ENCODE peak calls at places on chromosome 7, in five cellular contexts. P is endodermal cell; C is heart left ventricle; R is CD8-positive, alpha-beta T cell; F is transverse colon. T is an unnamed sample.

GRCh38 chr7:101620991-101621390 is 8.1 kb downstream of the MYL10 start:
- DNase-seq in P (no peak), C (no peak), R (no peak), F (no peak), T (no peak)

GRCh38 chr7:32518534-32519140 is 23.3 kb downstream of the AVL9 start:
- DNase-seq in P (no peak), C (no peak), R (no peak), F (no peak), T (no peak)

GRCh38 chr7:20778063-20778721 is 8.5 kb downstream of the SP8 start:
- DNase-seq in P (peak), C (no peak), R (no peak), F (peak), T (no peak)

GRCh38 chr7:70053421-70053820 is 455.1 kb downstream of the AUTS2 start:
- DNase-seq in P (no peak), C (no peak), R (no peak), F (no peak), T (no peak)

GRCh38 chr7:98137826-98138151 is 31.1 kb downstream of the LMTK2 start:
- DNase-seq in P (no peak), C (no peak), R (no peak), F (no peak), T (no peak)

GRCh38 chr7:39153647-39154046 is 175.9 kb downstream of the POU6F2 start:
- DNase-seq in P (peak), C (no peak), R (no peak), F (no peak), T (no peak)

GRCh38 chr7:75915416-75916156 is 631 bp downstream of the POR start:
- DNase-seq in P (peak), C (peak), R (peak), F (peak), T (peak)

GRCh38 chr7:99390941-99391602 is 16.5 kb downstream of the ARPC1B start:
- DNase-seq in P (no peak), C (no peak), R (no peak), F (no peak), T (peak)

GRCh38 chr7:106182904-106183303 is 70.8 kb upstream of the SYPL1 start:
- DNase-seq in P (no peak), C (no peak), R (no peak), F (no peak), T (no peak)

GRCh38 chr7:157268540-157268939 is 68.3 kb upstream of the DNAJB6 start:
- DNase-seq in P (no peak), C (no peak), R (no peak), F (no peak), T (no peak)

GRCh38 chr7:157267956-157268355 is 68.8 kb upstream of the DNAJB6 start:
- DNase-seq in P (no peak), C (no peak), R (no peak), F (no peak), T (no peak)

GRCh38 chr7:157271315-157271990 is 65.4 kb upstream of the DNAJB6 start:
- DNase-seq in P (no peak), C (no peak), R (no peak), F (no peak), T (peak)

GRCh38 chr7:157270060-157270444 is 66.8 kb upstream of the DNAJB6 start:
- DNase-seq in P (no peak), C (no peak), R (no peak), F (no peak), T (no peak)

GRCh38 chr7:157269341-157270059 is 67.3 kb upstream of the DNAJB6 start:
- DNase-seq in P (no peak), C (no peak), R (no peak), F (no peak), T (no peak)
- H3K27ac ChIP-seq in P (no peak), C (no peak), R (no peak), F (no peak), T (no peak)

DNA sequence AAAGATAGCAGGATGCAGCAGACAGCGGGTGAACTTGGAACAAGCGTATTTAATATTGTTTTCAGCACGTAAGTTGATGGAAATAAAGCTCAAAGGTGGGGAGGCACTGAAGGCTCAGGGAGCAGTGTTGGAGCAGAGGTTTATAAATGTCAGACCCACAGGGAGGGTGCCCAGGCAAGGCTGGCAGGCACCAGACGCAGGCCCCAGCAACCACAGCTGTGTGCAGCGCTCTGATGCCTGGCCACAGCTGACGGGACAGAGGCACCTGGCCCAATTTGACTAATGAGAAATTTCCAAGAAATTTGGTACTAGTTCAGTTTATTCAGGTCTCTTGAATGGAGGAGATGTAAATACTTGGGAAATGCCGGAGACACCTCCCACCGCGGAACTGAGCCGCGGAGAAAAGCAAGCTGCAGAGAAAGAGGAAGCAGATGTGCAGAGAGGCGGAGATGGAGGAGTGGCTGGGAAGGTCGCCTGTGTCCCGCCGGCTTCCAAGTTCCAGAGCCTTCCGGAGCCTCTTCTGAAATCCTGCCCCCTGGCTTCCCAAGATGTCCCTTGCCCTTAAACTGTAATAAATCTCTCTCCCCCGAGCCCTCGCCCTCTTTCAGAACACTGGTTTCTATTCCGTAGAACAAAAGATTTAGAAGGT is 38.3 kb upstream of the PLXNA4 start:
- DNase-seq in P (peak), C (peak), R (no peak), F (peak), T (peak)
- TF ChIP-seq CTCF in P (peak), C (peak), R (no peak), F (no peak), T (no peak)

GRCh38 chr7:18590259-18590658 is 94.7 kb downstream of the HDAC9 start:
- DNase-seq in P (no peak), C (no peak), R (no peak), F (no peak), T (no peak)

GRCh38 chr7:18593602-18594279 is 98.2 kb downstream of the HDAC9 start:
- DNase-seq in P (no peak), C (no peak), R (no peak), F (no peak), T (no peak)

GRCh38 chr7:18590744-18591340 is 95.3 kb downstream of the HDAC9 start:
- DNase-seq in P (no peak), C (no peak), R (no peak), F (no peak), T (no peak)
- H3K4me3 ChIP-seq in P (no peak), C (no peak), R (no peak), F (no peak), T (no peak)

GRCh38 chr7:28747404-28747803 is 210.7 kb downstream of the TRIL start:
- DNase-seq in P (no peak), C (no peak), R (no peak), F (no peak), T (no peak)
- H3K27ac ChIP-seq in P (no peak), C (no peak), R (no peak), F (no peak), T (no peak)

GRCh38 chr7:146321301-146321700 is 204.7 kb downstream of the CNTNAP2 start:
- DNase-seq in P (no peak), C (no peak), R (no peak), F (no peak), T (no peak)
- TF ChIP-seq CTCF in P (no peak), C (no peak), R (no peak), F (no peak), T (no peak)

GRCh38 chr7:77696643-77697534 is 630 bp downstream of the RSBN1L start:
- DNase-seq in P (peak), C (peak), R (peak), F (peak), T (peak)

GRCh38 chr7:77698042-77698625 is 1.9 kb downstream of the RSBN1L start:
- DNase-seq in P (no peak), C (no peak), R (no peak), F (no peak), T (no peak)

GRCh38 chr7:77697535-77697831 is 1.2 kb downstream of the RSBN1L start:
- DNase-seq in P (no peak), C (peak), R (no peak), F (peak), T (no peak)

GRCh38 chr7:77696057-77696642 is at the start of gene RSBN1L:
- DNase-seq in P (peak), C (peak), R (peak), F (peak), T (peak)

DNA sequence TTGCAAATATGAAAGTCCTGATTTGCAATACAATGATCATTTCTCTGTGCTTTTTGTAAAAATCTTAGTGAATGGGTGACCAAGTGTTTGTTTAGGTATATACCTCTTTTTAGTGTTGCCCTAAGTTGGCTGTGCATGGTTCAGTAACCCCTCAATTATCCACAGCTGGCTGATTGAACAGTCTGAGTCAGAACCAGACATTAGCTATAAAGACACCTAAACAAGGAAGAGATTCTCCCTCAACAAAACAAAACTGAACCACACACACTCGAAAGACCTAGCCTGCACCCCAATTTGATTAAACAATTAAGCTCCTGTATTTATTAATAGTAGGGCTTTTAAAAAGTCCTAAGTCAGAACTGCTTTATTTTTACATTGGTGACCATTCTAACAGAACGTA is 2.8 kb downstream of the RSBN1L start:
- DNase-seq in P (no peak), C (no peak), R (no peak), F (no peak), T (no peak)
- H3K4me3 ChIP-seq in P (peak), C (no peak), R (peak), F (peak), T (no peak)

GRCh38 chr7:3359011-3359410 is 58.0 kb downstream of the SDK1 start:
- DNase-seq in P (peak), C (no peak), R (no peak), F (no peak), T (no peak)
- H3K27ac ChIP-seq in P (no peak), C (no peak), R (no peak), F (no peak), T (no peak)

GRCh38 chr7:45645141-45645969 is 71.2 kb downstream of the ADCY1 start:
- DNase-seq in P (no peak), C (peak), R (no peak), F (no peak), T (no peak)
- TF ChIP-seq CTCF in P (no peak), C (no peak), R (no peak), F (no peak), T (no peak)

GRCh38 chr7:91054374-91054773 is 209.9 kb upstream of the FZD1 start:
- DNase-seq in P (no peak), C (no peak), R (no peak), F (no peak), T (no peak)
- H3K4me3 ChIP-seq in P (no peak), C (no peak), R (no peak), F (no peak), T (no peak)

GRCh38 chr7:127250312-127251047 is 2.3 kb downstream of the GRM8 start:
- DNase-seq in P (no peak), C (no peak), R (no peak), F (no peak), T (no peak)
- H3K27ac ChIP-seq in P (no peak), C (no peak), R (no peak), F (no peak), T (no peak)